ENCODE peak calls at places on chromosomes 4 and X, in eight cellular contexts. C, W, D, U, N, T, H and E are unnamed samples.

GRCh38 chr4:116702949-116703348 is 382.4 kb downstream of the TRAM1L1 start:
- DNase-seq in C (no peak), W (no peak), D (no peak), U (no peak), N (no peak), T (no peak), H (peak), E (no peak)

GRCh38 chr4:182897601-182898478 is 19.3 kb downstream of the DCTD start:
- DNase-seq in C (no peak), W (no peak), D (no peak), U (no peak), N (peak), T (no peak), H (no peak), E (no peak)

GRCh38 chr4:39178706-39179105 is 3.6 kb upstream of the WDR19 start:
- DNase-seq in C (peak), W (no peak), D (no peak), U (no peak), N (no peak), T (no peak), H (no peak), E (no peak)

GRCh38 chrX:68183612-68184214 is 249.6 kb downstream of the OPHN1 start:
- DNase-seq in C (peak), W (no peak), D (no peak), U (no peak), N (no peak), T (no peak), H (peak), E (no peak)

GRCh38 chr4:156774422-156774821 is 197.2 kb downstream of the PDGFC start:
- DNase-seq in C (peak), W (no peak), D (peak), U (no peak), N (no peak), T (no peak), H (no peak), E (no peak)

GRCh38 chr4:62302710-62303109 is 1102.6 kb downstream of the ADGRL3 start:
- DNase-seq in C (no peak), W (no peak), D (no peak), U (no peak), N (no peak), T (no peak), H (no peak), E (no peak)

GRCh38 chr4:83618431-83618830 is 82.5 kb downstream of the GPAT3 start:
- DNase-seq in C (peak), W (no peak), D (no peak), U (no peak), N (no peak), T (no peak), H (peak), E (no peak)

GRCh38 chr4:73593631-73594241 is 26.5 kb downstream of the RASSF6 start:
- DNase-seq in C (peak), W (no peak), D (no peak), U (peak), N (no peak), T (no peak), H (no peak), E (no peak)

GRCh38 chrX:154490021-154490413 is 412 bp downstream of the SLC10A3 start:
- DNase-seq in C (peak), W (no peak), D (no peak), U (peak), N (no peak), T (no peak), H (no peak), E (no peak)